ENCODE peak calls at places on chromosomes 11 and 22, in five cellular contexts. One of them, this sample, is unnamed.

GRCh38 chr11:128551641-128552335 is 35.6 kb downstream of the ETS1 start:
- DNase-seq in fibroblast of lung: no peak
- DNase-seq in neural progenitor cell: no peak
- DNase-seq in cardiac fibroblast: peak
- DNase-seq in AG04449: no peak
- DNase-seq in this sample: peak

GRCh38 chr22:17131686-17132085 is 10.5 kb upstream of the TMEM121B start:
- DNase-seq in cardiac fibroblast: no peak
- DNase-seq in neural progenitor cell: peak
- DNase-seq in fibroblast of lung: no peak
- DNase-seq in AG04449: no peak
- DNase-seq in this sample: no peak

GRCh38 chr11:21866781-21867180 is 326.1 kb upstream of the ANO5 start:
- DNase-seq in neural progenitor cell: no peak
- DNase-seq in AG04449: no peak
- DNase-seq in cardiac fibroblast: no peak
- DNase-seq in fibroblast of lung: no peak
- DNase-seq in this sample: no peak

GRCh38 chr22:44567846-44568493 is 69.9 kb upstream of the RTL6 start:
- DNase-seq in fibroblast of lung: peak
- DNase-seq in AG04449: no peak
- DNase-seq in neural progenitor cell: no peak
- DNase-seq in cardiac fibroblast: peak
- DNase-seq in this sample: no peak

GRCh38 chr11:68342459-68343158 is 30.2 kb downstream of the LRP5 start:
- DNase-seq in neural progenitor cell: peak
- DNase-seq in fibroblast of lung: no peak
- DNase-seq in cardiac fibroblast: no peak
- DNase-seq in AG04449: no peak
- DNase-seq in this sample: no peak

GRCh38 chr22:19621372-19622060 is 92.8 kb upstream of the SEPTIN5 start:
- DNase-seq in cardiac fibroblast: no peak
- DNase-seq in AG04449: no peak
- DNase-seq in fibroblast of lung: no peak
- DNase-seq in neural progenitor cell: peak
- DNase-seq in this sample: no peak

GRCh38 chr11:77026236-77026635 is 8.0 kb upstream of the B3GNT6 start:
- DNase-seq in cardiac fibroblast: no peak
- DNase-seq in fibroblast of lung: no peak
- DNase-seq in AG04449: no peak
- DNase-seq in neural progenitor cell: no peak
- DNase-seq in this sample: no peak

GRCh38 chr11:11265994-11266606 is 87.0 kb downstream of the CSNK2A3 start:
- DNase-seq in AG04449: no peak
- DNase-seq in cardiac fibroblast: peak
- DNase-seq in neural progenitor cell: peak
- DNase-seq in fibroblast of lung: no peak
- DNase-seq in this sample: no peak

GRCh38 chr11:1129666-1130160 is 28.0 kb upstream of the MUC5AC start:
- DNase-seq in AG04449: no peak
- DNase-seq in fibroblast of lung: no peak
- DNase-seq in neural progenitor cell: peak
- DNase-seq in cardiac fibroblast: no peak
- DNase-seq in this sample: no peak

GRCh38 chr11:12410006-12410728 is 32.8 kb downstream of the PARVA start:
- DNase-seq in cardiac fibroblast: peak
- DNase-seq in neural progenitor cell: peak
- DNase-seq in fibroblast of lung: peak
- DNase-seq in AG04449: no peak
- DNase-seq in this sample: no peak
- TF ChIP-seq CTCF in cardiac fibroblast: peak
- TF ChIP-seq CTCF in neural progenitor cell: peak
- TF ChIP-seq CTCF in fibroblast of lung: peak
- TF ChIP-seq CTCF in AG04449: peak
- TF ChIP-seq CTCF in this sample: no peak

DNA sequence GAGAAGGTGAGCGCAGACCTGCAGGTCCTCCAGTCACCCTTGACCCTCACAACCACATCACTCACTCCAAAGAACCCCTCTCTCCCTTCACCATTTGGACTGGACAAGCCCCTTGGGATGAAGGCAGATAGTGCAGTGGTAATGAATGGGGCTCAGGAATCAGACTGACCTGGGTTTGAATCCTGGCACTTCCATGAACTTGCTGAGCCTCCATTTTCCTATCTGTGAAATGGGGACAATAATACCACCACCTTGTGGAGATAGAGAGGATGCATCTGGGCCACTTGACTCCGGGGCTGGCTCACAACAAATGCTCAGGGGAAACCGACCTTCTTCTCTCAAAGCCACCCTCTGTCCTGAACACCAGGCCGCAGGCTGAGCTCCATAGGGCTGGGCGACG is 178.1 kb downstream of the ST3GAL4 start:
- DNase-seq in cardiac fibroblast: no peak
- DNase-seq in fibroblast of lung: no peak
- DNase-seq in AG04449: no peak
- DNase-seq in neural progenitor cell: no peak
- DNase-seq in this sample: no peak
- TF ChIP-seq CTCF in cardiac fibroblast: no peak
- TF ChIP-seq CTCF in fibroblast of lung: no peak
- TF ChIP-seq CTCF in AG04449: no peak
- TF ChIP-seq CTCF in neural progenitor cell: no peak
- TF ChIP-seq CTCF in this sample: no peak

DNA sequence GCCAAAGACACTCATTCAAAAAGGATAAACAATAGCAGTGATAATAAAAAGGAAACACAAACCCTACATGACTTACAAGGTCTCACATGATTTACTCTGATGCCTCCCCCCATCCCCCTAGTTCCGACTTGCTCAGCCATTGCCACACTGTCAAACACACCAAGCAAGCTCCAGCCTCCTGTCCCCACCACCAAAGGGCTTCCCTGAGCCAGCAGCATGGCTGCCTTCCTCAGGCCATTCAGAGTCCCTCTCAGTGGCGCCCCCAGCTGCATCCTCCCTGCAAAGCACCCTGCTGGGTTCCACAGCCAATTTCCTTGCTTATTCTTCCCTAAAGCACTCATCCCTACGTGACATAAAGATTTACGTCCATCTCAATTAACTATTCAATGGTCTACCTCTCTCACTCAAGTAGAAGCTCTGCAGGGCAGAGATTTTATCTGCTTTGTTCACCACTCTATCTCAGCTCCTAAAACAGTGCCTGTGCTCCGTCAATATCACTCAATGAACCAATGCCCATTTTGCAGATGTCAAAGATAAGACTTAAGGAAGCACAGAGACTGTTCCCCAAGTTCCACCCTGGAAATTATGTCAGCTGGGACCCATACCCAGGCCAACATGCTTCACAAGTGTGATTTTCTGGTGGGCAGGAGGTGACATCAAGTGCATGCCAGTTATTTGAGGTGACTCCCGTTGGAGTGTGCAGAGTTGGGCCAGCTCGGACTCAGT is 106.9 kb downstream of the SYN3 start:
- DNase-seq in neural progenitor cell: peak
- DNase-seq in fibroblast of lung: no peak
- DNase-seq in AG04449: no peak
- DNase-seq in cardiac fibroblast: no peak
- DNase-seq in this sample: no peak
- TF ChIP-seq CTCF in neural progenitor cell: peak
- TF ChIP-seq CTCF in fibroblast of lung: no peak
- TF ChIP-seq CTCF in AG04449: no peak
- TF ChIP-seq CTCF in cardiac fibroblast: no peak
- TF ChIP-seq CTCF in this sample: no peak

GRCh38 chr22:32413715-32414114 is 1.7 kb upstream of the RTCB start:
- DNase-seq in cardiac fibroblast: peak
- DNase-seq in fibroblast of lung: peak
- DNase-seq in AG04449: no peak
- DNase-seq in neural progenitor cell: no peak
- DNase-seq in this sample: no peak
- TF ChIP-seq CTCF in cardiac fibroblast: peak
- TF ChIP-seq CTCF in fibroblast of lung: peak
- TF ChIP-seq CTCF in AG04449: peak
- TF ChIP-seq CTCF in neural progenitor cell: peak
- TF ChIP-seq CTCF in this sample: no peak

GRCh38 chr22:37768273-37768672 is 39.5 kb upstream of the GCAT start:
- DNase-seq in neural progenitor cell: no peak
- DNase-seq in fibroblast of lung: no peak
- DNase-seq in cardiac fibroblast: no peak
- DNase-seq in AG04449: no peak
- DNase-seq in this sample: no peak
- TF ChIP-seq CTCF in neural progenitor cell: peak
- TF ChIP-seq CTCF in fibroblast of lung: peak
- TF ChIP-seq CTCF in cardiac fibroblast: peak
- TF ChIP-seq CTCF in AG04449: peak
- TF ChIP-seq CTCF in this sample: peak

This sample was measured in CD14-positive monocyte.